ENCODE peak calls at places on chromosomes 16 and 17, in nine cellular contexts. One of them, this sample, is unnamed.
A peak's percentile ranks its signal among the peaks of the same experiment; 100 is the strongest.

GRCh38 chr17:76382803-76383644 is 1.4 kb upstream of the SPHK1 start:
- DNase-seq in effector memory CD8-positive, alpha-beta T cell: peak; percentile 36
- DNase-seq in stimulated activated CD8-positive, alpha-beta memory T cell treated with anti-CD3 and anti-CD28 coated beads, Interleukin-7, amount 100 ng/mL, for 1 hour: peak; percentile 34
- DNase-seq in AG09319: no peak
- DNase-seq in Right ventricle myocardium superior: peak; percentile 80
- DNase-seq in astrocyte of the spinal cord: peak; percentile 69
- DNase-seq in NCI-H524 treated with DMSO at 0.1 percent for 48 hours: no peak
- DNase-seq in epithelial cell of prostate: peak; percentile 33
- DNase-seq in choroid plexus epithelial cell: peak; percentile 71
- DNase-seq in this sample: no peak

GRCh38 chr16:89026121-89026612 is 49.2 kb upstream of the CBFA2T3 start:
- DNase-seq in AG09319: no peak
- DNase-seq in epithelial cell of prostate: no peak
- DNase-seq in choroid plexus epithelial cell: peak; percentile 5
- DNase-seq in stimulated activated CD8-positive, alpha-beta memory T cell treated with anti-CD3 and anti-CD28 coated beads, Interleukin-7, amount 100 ng/mL, for 1 hour: peak; percentile 12
- DNase-seq in effector memory CD8-positive, alpha-beta T cell: peak; percentile 47
- DNase-seq in Right ventricle myocardium superior: no peak
- DNase-seq in NCI-H524 treated with DMSO at 0.1 percent for 48 hours: no peak
- DNase-seq in astrocyte of the spinal cord: no peak
- DNase-seq in this sample: no peak

GRCh38 chr17:48954300-48954755 is 9.7 kb upstream of the SNF8 start:
- DNase-seq in effector memory CD8-positive, alpha-beta T cell: no peak
- DNase-seq in NCI-H524 treated with DMSO at 0.1 percent for 48 hours: peak; percentile 31
- DNase-seq in astrocyte of the spinal cord: peak; percentile 59
- DNase-seq in choroid plexus epithelial cell: peak; percentile 86
- DNase-seq in Right ventricle myocardium superior: no peak
- DNase-seq in AG09319: peak; percentile 20
- DNase-seq in epithelial cell of prostate: no peak
- DNase-seq in stimulated activated CD8-positive, alpha-beta memory T cell treated with anti-CD3 and anti-CD28 coated beads, Interleukin-7, amount 100 ng/mL, for 1 hour: no peak
- DNase-seq in this sample: no peak

GRCh38 chr16:85894266-85894665 is 4.7 kb upstream of the IRF8 start:
- DNase-seq in astrocyte of the spinal cord: no peak
- DNase-seq in AG09319: no peak
- DNase-seq in NCI-H524 treated with DMSO at 0.1 percent for 48 hours: no peak
- DNase-seq in Right ventricle myocardium superior: no peak
- DNase-seq in effector memory CD8-positive, alpha-beta T cell: no peak
- DNase-seq in choroid plexus epithelial cell: no peak
- DNase-seq in stimulated activated CD8-positive, alpha-beta memory T cell treated with anti-CD3 and anti-CD28 coated beads, Interleukin-7, amount 100 ng/mL, for 1 hour: no peak
- DNase-seq in epithelial cell of prostate: no peak
- DNase-seq in this sample: no peak

GRCh38 chr16:11254913-11255736 is 879 bp downstream of the SOCS1 start:
- DNase-seq in choroid plexus epithelial cell: peak; percentile 61
- DNase-seq in effector memory CD8-positive, alpha-beta T cell: peak; percentile 70
- DNase-seq in astrocyte of the spinal cord: peak; percentile 48
- DNase-seq in stimulated activated CD8-positive, alpha-beta memory T cell treated with anti-CD3 and anti-CD28 coated beads, Interleukin-7, amount 100 ng/mL, for 1 hour: peak; percentile 35
- DNase-seq in AG09319: no peak
- DNase-seq in NCI-H524 treated with DMSO at 0.1 percent for 48 hours: no peak
- DNase-seq in epithelial cell of prostate: no peak
- DNase-seq in Right ventricle myocardium superior: peak; percentile 56
- DNase-seq in this sample: peak; percentile 65

GRCh38 chr17:16459850-16460550 is 32.0 kb downstream of the LRRC75A start:
- DNase-seq in stimulated activated CD8-positive, alpha-beta memory T cell treated with anti-CD3 and anti-CD28 coated beads, Interleukin-7, amount 100 ng/mL, for 1 hour: no peak
- DNase-seq in Right ventricle myocardium superior: no peak
- DNase-seq in AG09319: no peak
- DNase-seq in NCI-H524 treated with DMSO at 0.1 percent for 48 hours: no peak
- DNase-seq in choroid plexus epithelial cell: no peak
- DNase-seq in astrocyte of the spinal cord: no peak
- DNase-seq in effector memory CD8-positive, alpha-beta T cell: no peak
- DNase-seq in epithelial cell of prostate: no peak
- DNase-seq in this sample: no peak

GRCh38 chr17:8887834-8888703 is 20.6 kb upstream of the PIK3R6 start:
- DNase-seq in choroid plexus epithelial cell: peak; percentile 22
- DNase-seq in AG09319: no peak
- DNase-seq in astrocyte of the spinal cord: peak; percentile 16
- DNase-seq in effector memory CD8-positive, alpha-beta T cell: no peak
- DNase-seq in NCI-H524 treated with DMSO at 0.1 percent for 48 hours: no peak
- DNase-seq in Right ventricle myocardium superior: peak; percentile 66
- DNase-seq in epithelial cell of prostate: no peak
- DNase-seq in stimulated activated CD8-positive, alpha-beta memory T cell treated with anti-CD3 and anti-CD28 coated beads, Interleukin-7, amount 100 ng/mL, for 1 hour: no peak
- DNase-seq in this sample: peak; percentile 64

GRCh38 chr16:22887445-22887844 is 73.5 kb downstream of the HS3ST2 start:
- DNase-seq in effector memory CD8-positive, alpha-beta T cell: no peak
- DNase-seq in NCI-H524 treated with DMSO at 0.1 percent for 48 hours: no peak
- DNase-seq in Right ventricle myocardium superior: no peak
- DNase-seq in astrocyte of the spinal cord: no peak
- DNase-seq in choroid plexus epithelial cell: no peak
- DNase-seq in AG09319: no peak
- DNase-seq in epithelial cell of prostate: no peak
- DNase-seq in stimulated activated CD8-positive, alpha-beta memory T cell treated with anti-CD3 and anti-CD28 coated beads, Interleukin-7, amount 100 ng/mL, for 1 hour: no peak
- DNase-seq in this sample: no peak

GRCh38 chr16:72823961-72824490 is 223.9 kb downstream of the ZFHX3 start:
- DNase-seq in choroid plexus epithelial cell: no peak
- DNase-seq in stimulated activated CD8-positive, alpha-beta memory T cell treated with anti-CD3 and anti-CD28 coated beads, Interleukin-7, amount 100 ng/mL, for 1 hour: no peak
- DNase-seq in Right ventricle myocardium superior: no peak
- DNase-seq in NCI-H524 treated with DMSO at 0.1 percent for 48 hours: no peak
- DNase-seq in epithelial cell of prostate: no peak
- DNase-seq in effector memory CD8-positive, alpha-beta T cell: no peak
- DNase-seq in AG09319: no peak
- DNase-seq in astrocyte of the spinal cord: no peak
- DNase-seq in this sample: no peak

GRCh38 chr17:9355841-9356240 is 219.8 kb downstream of the STX8 start:
- DNase-seq in effector memory CD8-positive, alpha-beta T cell: no peak
- DNase-seq in epithelial cell of prostate: no peak
- DNase-seq in Right ventricle myocardium superior: no peak
- DNase-seq in choroid plexus epithelial cell: no peak
- DNase-seq in astrocyte of the spinal cord: no peak
- DNase-seq in stimulated activated CD8-positive, alpha-beta memory T cell treated with anti-CD3 and anti-CD28 coated beads, Interleukin-7, amount 100 ng/mL, for 1 hour: no peak
- DNase-seq in AG09319: no peak
- DNase-seq in NCI-H524 treated with DMSO at 0.1 percent for 48 hours: no peak
- DNase-seq in this sample: no peak

GRCh38 chr17:59425085-59425901 is 93.8 kb downstream of the YPEL2 start:
- DNase-seq in choroid plexus epithelial cell: peak; percentile 79
- DNase-seq in stimulated activated CD8-positive, alpha-beta memory T cell treated with anti-CD3 and anti-CD28 coated beads, Interleukin-7, amount 100 ng/mL, for 1 hour: no peak
- DNase-seq in NCI-H524 treated with DMSO at 0.1 percent for 48 hours: no peak
- DNase-seq in AG09319: no peak
- DNase-seq in Right ventricle myocardium superior: peak; percentile 70
- DNase-seq in effector memory CD8-positive, alpha-beta T cell: no peak
- DNase-seq in astrocyte of the spinal cord: peak; percentile 32
- DNase-seq in epithelial cell of prostate: no peak
- DNase-seq in this sample: peak; percentile 55

GRCh38 chr17:330993-331701 is 21.5 kb downstream of the RPH3AL start:
- DNase-seq in Right ventricle myocardium superior: peak; percentile 87
- DNase-seq in epithelial cell of prostate: no peak
- DNase-seq in stimulated activated CD8-positive, alpha-beta memory T cell treated with anti-CD3 and anti-CD28 coated beads, Interleukin-7, amount 100 ng/mL, for 1 hour: no peak
- DNase-seq in astrocyte of the spinal cord: no peak
- DNase-seq in choroid plexus epithelial cell: no peak
- DNase-seq in effector memory CD8-positive, alpha-beta T cell: no peak
- DNase-seq in AG09319: no peak
- DNase-seq in NCI-H524 treated with DMSO at 0.1 percent for 48 hours: no peak
- DNase-seq in this sample: no peak

GRCh38 chr16:88618182-88618955 is 20.0 kb upstream of the IL17C start:
- DNase-seq in AG09319: no peak
- DNase-seq in effector memory CD8-positive, alpha-beta T cell: no peak
- DNase-seq in Right ventricle myocardium superior: no peak
- DNase-seq in NCI-H524 treated with DMSO at 0.1 percent for 48 hours: no peak
- DNase-seq in choroid plexus epithelial cell: peak; percentile 33
- DNase-seq in epithelial cell of prostate: no peak
- DNase-seq in stimulated activated CD8-positive, alpha-beta memory T cell treated with anti-CD3 and anti-CD28 coated beads, Interleukin-7, amount 100 ng/mL, for 1 hour: no peak
- DNase-seq in astrocyte of the spinal cord: no peak
- DNase-seq in this sample: no peak

GRCh38 chr17:37089998-37090397 is 141.2 kb downstream of the AATF start:
- DNase-seq in NCI-H524 treated with DMSO at 0.1 percent for 48 hours: no peak
- DNase-seq in epithelial cell of prostate: no peak
- DNase-seq in stimulated activated CD8-positive, alpha-beta memory T cell treated with anti-CD3 and anti-CD28 coated beads, Interleukin-7, amount 100 ng/mL, for 1 hour: peak; percentile 30
- DNase-seq in AG09319: no peak
- DNase-seq in astrocyte of the spinal cord: no peak
- DNase-seq in choroid plexus epithelial cell: peak; percentile 35
- DNase-seq in effector memory CD8-positive, alpha-beta T cell: peak; percentile 64
- DNase-seq in Right ventricle myocardium superior: no peak
- DNase-seq in this sample: no peak

GRCh38 chr17:60168654-60169053 is 18.9 kb downstream of the CA4 start:
- DNase-seq in Right ventricle myocardium superior: no peak
- DNase-seq in choroid plexus epithelial cell: no peak
- DNase-seq in AG09319: no peak
- DNase-seq in epithelial cell of prostate: no peak
- DNase-seq in NCI-H524 treated with DMSO at 0.1 percent for 48 hours: no peak
- DNase-seq in astrocyte of the spinal cord: no peak
- DNase-seq in stimulated activated CD8-positive, alpha-beta memory T cell treated with anti-CD3 and anti-CD28 coated beads, Interleukin-7, amount 100 ng/mL, for 1 hour: no peak
- DNase-seq in effector memory CD8-positive, alpha-beta T cell: no peak
- DNase-seq in this sample: no peak

GRCh38 chr17:42754782-42755181 is 6.2 kb upstream of the RAMP2 start:
- DNase-seq in Right ventricle myocardium superior: peak; percentile 72
- DNase-seq in AG09319: no peak
- DNase-seq in astrocyte of the spinal cord: no peak
- DNase-seq in stimulated activated CD8-positive, alpha-beta memory T cell treated with anti-CD3 and anti-CD28 coated beads, Interleukin-7, amount 100 ng/mL, for 1 hour: no peak
- DNase-seq in choroid plexus epithelial cell: peak; percentile 33
- DNase-seq in NCI-H524 treated with DMSO at 0.1 percent for 48 hours: no peak
- DNase-seq in effector memory CD8-positive, alpha-beta T cell: no peak
- DNase-seq in epithelial cell of prostate: peak; percentile 56
- DNase-seq in this sample: no peak

GRCh38 chr17:44351464-44351863 is 6.4 kb downstream of the GRN start:
- DNase-seq in stimulated activated CD8-positive, alpha-beta memory T cell treated with anti-CD3 and anti-CD28 coated beads, Interleukin-7, amount 100 ng/mL, for 1 hour: no peak
- DNase-seq in NCI-H524 treated with DMSO at 0.1 percent for 48 hours: no peak
- DNase-seq in choroid plexus epithelial cell: no peak
- DNase-seq in AG09319: no peak
- DNase-seq in astrocyte of the spinal cord: no peak
- DNase-seq in effector memory CD8-positive, alpha-beta T cell: no peak
- DNase-seq in epithelial cell of prostate: no peak
- DNase-seq in Right ventricle myocardium superior: no peak
- DNase-seq in this sample: no peak

GRCh38 chr17:69492410-69493071 is 78.0 kb downstream of the MAP2K6 start:
- DNase-seq in choroid plexus epithelial cell: peak; percentile 93
- DNase-seq in AG09319: peak; percentile 62
- DNase-seq in astrocyte of the spinal cord: peak; percentile 88
- DNase-seq in stimulated activated CD8-positive, alpha-beta memory T cell treated with anti-CD3 and anti-CD28 coated beads, Interleukin-7, amount 100 ng/mL, for 1 hour: no peak
- DNase-seq in Right ventricle myocardium superior: no peak
- DNase-seq in epithelial cell of prostate: peak; percentile 20
- DNase-seq in NCI-H524 treated with DMSO at 0.1 percent for 48 hours: no peak
- DNase-seq in effector memory CD8-positive, alpha-beta T cell: no peak
- DNase-seq in this sample: no peak

GRCh38 chr17:75914643-75915265 is 10.1 kb upstream of the MRPL38 start:
- DNase-seq in NCI-H524 treated with DMSO at 0.1 percent for 48 hours: no peak
- DNase-seq in epithelial cell of prostate: no peak
- DNase-seq in choroid plexus epithelial cell: no peak
- DNase-seq in effector memory CD8-positive, alpha-beta T cell: no peak
- DNase-seq in stimulated activated CD8-positive, alpha-beta memory T cell treated with anti-CD3 and anti-CD28 coated beads, Interleukin-7, amount 100 ng/mL, for 1 hour: no peak
- DNase-seq in Right ventricle myocardium superior: no peak
- DNase-seq in AG09319: no peak
- DNase-seq in astrocyte of the spinal cord: no peak
- DNase-seq in this sample: no peak

GRCh38 chr17:50779747-50780363 is 12.5 kb upstream of the ANKRD40CL start:
- DNase-seq in choroid plexus epithelial cell: no peak
- DNase-seq in effector memory CD8-positive, alpha-beta T cell: peak; percentile 49
- DNase-seq in Right ventricle myocardium superior: no peak
- DNase-seq in epithelial cell of prostate: no peak
- DNase-seq in stimulated activated CD8-positive, alpha-beta memory T cell treated with anti-CD3 and anti-CD28 coated beads, Interleukin-7, amount 100 ng/mL, for 1 hour: no peak
- DNase-seq in AG09319: no peak
- DNase-seq in NCI-H524 treated with DMSO at 0.1 percent for 48 hours: no peak
- DNase-seq in astrocyte of the spinal cord: no peak
- DNase-seq in this sample: no peak

GRCh38 chr16:86554599-86554916 is 477 bp downstream of the MTHFSD start:
- DNase-seq in Right ventricle myocardium superior: no peak
- DNase-seq in astrocyte of the spinal cord: no peak
- DNase-seq in AG09319: no peak
- DNase-seq in stimulated activated CD8-positive, alpha-beta memory T cell treated with anti-CD3 and anti-CD28 coated beads, Interleukin-7, amount 100 ng/mL, for 1 hour: no peak
- DNase-seq in epithelial cell of prostate: no peak
- DNase-seq in effector memory CD8-positive, alpha-beta T cell: no peak
- DNase-seq in choroid plexus epithelial cell: peak; percentile 5
- DNase-seq in NCI-H524 treated with DMSO at 0.1 percent for 48 hours: no peak
- DNase-seq in this sample: no peak

GRCh38 chr16:84595052-84595481 is 22.8 kb downstream of the COTL1 start:
- DNase-seq in NCI-H524 treated with DMSO at 0.1 percent for 48 hours: no peak
- DNase-seq in epithelial cell of prostate: no peak
- DNase-seq in stimulated activated CD8-positive, alpha-beta memory T cell treated with anti-CD3 and anti-CD28 coated beads, Interleukin-7, amount 100 ng/mL, for 1 hour: no peak
- DNase-seq in Right ventricle myocardium superior: no peak
- DNase-seq in AG09319: no peak
- DNase-seq in effector memory CD8-positive, alpha-beta T cell: no peak
- DNase-seq in choroid plexus epithelial cell: no peak
- DNase-seq in astrocyte of the spinal cord: no peak
- DNase-seq in this sample: no peak

GRCh38 chr17:38761612-38762011 is 9.1 kb downstream of the PSMB3 start:
- DNase-seq in NCI-H524 treated with DMSO at 0.1 percent for 48 hours: no peak
- DNase-seq in AG09319: no peak
- DNase-seq in epithelial cell of prostate: no peak
- DNase-seq in astrocyte of the spinal cord: peak; percentile 23
- DNase-seq in stimulated activated CD8-positive, alpha-beta memory T cell treated with anti-CD3 and anti-CD28 coated beads, Interleukin-7, amount 100 ng/mL, for 1 hour: no peak
- DNase-seq in choroid plexus epithelial cell: peak; percentile 58
- DNase-seq in Right ventricle myocardium superior: no peak
- DNase-seq in effector memory CD8-positive, alpha-beta T cell: no peak
- DNase-seq in this sample: no peak

GRCh38 chr17:28521296-28522085 is 15.3 kb downstream of the FOXN1 start:
- DNase-seq in effector memory CD8-positive, alpha-beta T cell: no peak
- DNase-seq in choroid plexus epithelial cell: no peak
- DNase-seq in AG09319: no peak
- DNase-seq in NCI-H524 treated with DMSO at 0.1 percent for 48 hours: no peak
- DNase-seq in Right ventricle myocardium superior: peak; percentile 20
- DNase-seq in astrocyte of the spinal cord: no peak
- DNase-seq in epithelial cell of prostate: no peak
- DNase-seq in stimulated activated CD8-positive, alpha-beta memory T cell treated with anti-CD3 and anti-CD28 coated beads, Interleukin-7, amount 100 ng/mL, for 1 hour: no peak
- DNase-seq in this sample: no peak

GRCh38 chr17:78878871-78879270 is 24.1 kb downstream of the CEP295NL start:
- DNase-seq in AG09319: no peak
- DNase-seq in epithelial cell of prostate: no peak
- DNase-seq in choroid plexus epithelial cell: no peak
- DNase-seq in astrocyte of the spinal cord: no peak
- DNase-seq in Right ventricle myocardium superior: no peak
- DNase-seq in effector memory CD8-positive, alpha-beta T cell: no peak
- DNase-seq in NCI-H524 treated with DMSO at 0.1 percent for 48 hours: no peak
- DNase-seq in stimulated activated CD8-positive, alpha-beta memory T cell treated with anti-CD3 and anti-CD28 coated beads, Interleukin-7, amount 100 ng/mL, for 1 hour: no peak
- DNase-seq in this sample: no peak

GRCh38 chr17:33750943-33751701 is 458.0 kb upstream of the ASIC2 start:
- DNase-seq in epithelial cell of prostate: peak; percentile 8
- DNase-seq in effector memory CD8-positive, alpha-beta T cell: peak; percentile 54
- DNase-seq in astrocyte of the spinal cord: peak; percentile 57
- DNase-seq in NCI-H524 treated with DMSO at 0.1 percent for 48 hours: no peak
- DNase-seq in Right ventricle myocardium superior: peak; percentile 64
- DNase-seq in AG09319: peak; percentile 3
- DNase-seq in choroid plexus epithelial cell: peak; percentile 73
- DNase-seq in stimulated activated CD8-positive, alpha-beta memory T cell treated with anti-CD3 and anti-CD28 coated beads, Interleukin-7, amount 100 ng/mL, for 1 hour: peak; percentile 24
- DNase-seq in this sample: peak; percentile 52

GRCh38 chr17:64269687-64270649 is 6.9 kb upstream of the TEX2 start:
- DNase-seq in effector memory CD8-positive, alpha-beta T cell: no peak
- DNase-seq in AG09319: no peak
- DNase-seq in choroid plexus epithelial cell: no peak
- DNase-seq in astrocyte of the spinal cord: no peak
- DNase-seq in NCI-H524 treated with DMSO at 0.1 percent for 48 hours: no peak
- DNase-seq in epithelial cell of prostate: no peak
- DNase-seq in Right ventricle myocardium superior: no peak
- DNase-seq in stimulated activated CD8-positive, alpha-beta memory T cell treated with anti-CD3 and anti-CD28 coated beads, Interleukin-7, amount 100 ng/mL, for 1 hour: no peak
- DNase-seq in this sample: no peak

GRCh38 chr17:10197721-10198508 is 491 bp downstream of the GAS7 start:
- DNase-seq in Right ventricle myocardium superior: peak; percentile 52
- DNase-seq in NCI-H524 treated with DMSO at 0.1 percent for 48 hours: no peak
- DNase-seq in AG09319: no peak
- DNase-seq in epithelial cell of prostate: no peak
- DNase-seq in choroid plexus epithelial cell: peak; percentile 15
- DNase-seq in stimulated activated CD8-positive, alpha-beta memory T cell treated with anti-CD3 and anti-CD28 coated beads, Interleukin-7, amount 100 ng/mL, for 1 hour: no peak
- DNase-seq in effector memory CD8-positive, alpha-beta T cell: no peak
- DNase-seq in astrocyte of the spinal cord: no peak
- DNase-seq in this sample: peak; percentile 34

GRCh38 chr16:64589836-64590235 is 532.0 kb downstream of the CDH11 start:
- DNase-seq in choroid plexus epithelial cell: peak; percentile 83
- DNase-seq in Right ventricle myocardium superior: no peak
- DNase-seq in effector memory CD8-positive, alpha-beta T cell: no peak
- DNase-seq in astrocyte of the spinal cord: peak; percentile 52
- DNase-seq in epithelial cell of prostate: peak; percentile 53
- DNase-seq in stimulated activated CD8-positive, alpha-beta memory T cell treated with anti-CD3 and anti-CD28 coated beads, Interleukin-7, amount 100 ng/mL, for 1 hour: no peak
- DNase-seq in NCI-H524 treated with DMSO at 0.1 percent for 48 hours: no peak
- DNase-seq in AG09319: no peak
- DNase-seq in this sample: no peak

GRCh38 chr16:17342031-17342430 is 128.7 kb downstream of the XYLT1 start:
- DNase-seq in NCI-H524 treated with DMSO at 0.1 percent for 48 hours: no peak
- DNase-seq in effector memory CD8-positive, alpha-beta T cell: no peak
- DNase-seq in stimulated activated CD8-positive, alpha-beta memory T cell treated with anti-CD3 and anti-CD28 coated beads, Interleukin-7, amount 100 ng/mL, for 1 hour: no peak
- DNase-seq in epithelial cell of prostate: no peak
- DNase-seq in astrocyte of the spinal cord: no peak
- DNase-seq in AG09319: no peak
- DNase-seq in choroid plexus epithelial cell: no peak
- DNase-seq in Right ventricle myocardium superior: no peak
- DNase-seq in this sample: no peak

GRCh38 chr17:21292867-21293845 is 8.6 kb downstream of the MAP2K3 start:
- DNase-seq in epithelial cell of prostate: no peak
- DNase-seq in Right ventricle myocardium superior: no peak
- DNase-seq in effector memory CD8-positive, alpha-beta T cell: no peak
- DNase-seq in astrocyte of the spinal cord: no peak
- DNase-seq in AG09319: no peak
- DNase-seq in stimulated activated CD8-positive, alpha-beta memory T cell treated with anti-CD3 and anti-CD28 coated beads, Interleukin-7, amount 100 ng/mL, for 1 hour: no peak
- DNase-seq in choroid plexus epithelial cell: no peak
- DNase-seq in NCI-H524 treated with DMSO at 0.1 percent for 48 hours: no peak
- DNase-seq in this sample: no peak

This sample was measured in mesothelial cell of epicardium.